ENCODE peak calls at places on chromosomes 6 and 20, in four cellular contexts. One of them, this sample, is unnamed.

GRCh38 chr6:146433881-146434741 is 109.5 kb upstream of the RAB32 start:
- DNase-seq in H1: peak
- DNase-seq in IMR-90: no peak
- DNase-seq in GM12878: no peak
- DNase-seq in this sample: no peak

GRCh38 chr20:58313366-58313765 is 3.9 kb downstream of the RAB22A start:
- DNase-seq in IMR-90: no peak
- DNase-seq in H1: no peak
- DNase-seq in GM12878: no peak
- DNase-seq in this sample: no peak

GRCh38 chr20:23436681-23437080 is 2.8 kb upstream of the CSTL1 start:
- DNase-seq in GM12878: no peak
- DNase-seq in IMR-90: no peak
- DNase-seq in H1: no peak
- DNase-seq in this sample: no peak

GRCh38 chr6:82875573-82876185 is 190.0 kb downstream of the UBE3D start:
- DNase-seq in H1: no peak
- DNase-seq in GM12878: no peak
- DNase-seq in IMR-90: peak
- DNase-seq in this sample: peak

GRCh38 chr6:132399376-132400074 is 1.8 kb downstream of the MOXD1 start:
- DNase-seq in H1: no peak
- DNase-seq in GM12878: no peak
- DNase-seq in IMR-90: peak
- DNase-seq in this sample: no peak

GRCh38 chr20:5688431-5688972 is 61.7 kb upstream of the SHLD1 start:
- DNase-seq in H1: no peak
- DNase-seq in GM12878: no peak
- DNase-seq in IMR-90: no peak
- DNase-seq in this sample: no peak

GRCh38 chr20:4119854-4120209 is 104.5 kb upstream of the RNF24 start:
- DNase-seq in IMR-90: no peak
- DNase-seq in GM12878: no peak
- DNase-seq in H1: no peak
- DNase-seq in this sample: no peak

GRCh38 chr20:32050851-32051556 is 1.0 kb upstream of the HCK start:
- DNase-seq in IMR-90: no peak
- DNase-seq in GM12878: no peak
- DNase-seq in H1: peak
- DNase-seq in this sample: no peak

GRCh38 chr6:132445201-132445951 is 44.1 kb upstream of the MOXD1 start:
- DNase-seq in H1: no peak
- DNase-seq in GM12878: no peak
- DNase-seq in IMR-90: peak
- DNase-seq in this sample: no peak

GRCh38 chr6:39182604-39183003 is 46.7 kb downstream of the KCNK5 start:
- DNase-seq in H1: no peak
- DNase-seq in IMR-90: no peak
- DNase-seq in GM12878: no peak
- DNase-seq in this sample: no peak

GRCh38 chr6:96832780-96833179 is 4.5 kb downstream of the GPR63 start:
- DNase-seq in IMR-90: no peak
- DNase-seq in GM12878: no peak
- DNase-seq in H1: no peak
- DNase-seq in this sample: no peak

GRCh38 chr6:99254616-99255550 is 94.6 kb downstream of the FAXC start:
- DNase-seq in H1: no peak
- DNase-seq in GM12878: no peak
- DNase-seq in IMR-90: no peak
- DNase-seq in this sample: no peak

GRCh38 chr6:78947962-78948361 is 80.6 kb downstream of the IRAK1BP1 start:
- DNase-seq in H1: no peak
- DNase-seq in GM12878: no peak
- DNase-seq in IMR-90: peak
- DNase-seq in this sample: no peak

GRCh38 chr20:4602297-4602631 is 119.4 kb upstream of the PRND start:
- DNase-seq in GM12878: no peak
- DNase-seq in H1: no peak
- DNase-seq in IMR-90: peak
- DNase-seq in this sample: no peak

GRCh38 chr6:42846505-42846904 is 32.9 kb upstream of the RPL7L1 start:
- DNase-seq in IMR-90: no peak
- DNase-seq in GM12878: no peak
- DNase-seq in H1: no peak
- DNase-seq in this sample: no peak

GRCh38 chr6:25215881-25216280 is 63.3 kb upstream of the CARMIL1 start:
- DNase-seq in GM12878: no peak
- DNase-seq in H1: no peak
- DNase-seq in IMR-90: no peak
- DNase-seq in this sample: no peak

GRCh38 chr6:116106146-116106545 is 5.5 kb downstream of the NT5DC1 start:
- DNase-seq in GM12878: no peak
- DNase-seq in H1: no peak
- DNase-seq in IMR-90: no peak
- DNase-seq in this sample: no peak

GRCh38 chr20:23078994-23079364 is 7.1 kb downstream of the CD93 start:
- DNase-seq in H1: peak
- DNase-seq in GM12878: no peak
- DNase-seq in IMR-90: no peak
- DNase-seq in this sample: peak

GRCh38 chr20:62063601-62063980 is 2.1 kb downstream of the TAF4 start:
- DNase-seq in H1: no peak
- DNase-seq in IMR-90: peak
- DNase-seq in GM12878: no peak
- DNase-seq in this sample: peak

GRCh38 chr6:15509335-15509933 is 153.4 kb downstream of the DTNBP1 start:
- DNase-seq in IMR-90: peak
- DNase-seq in H1: no peak
- DNase-seq in GM12878: no peak
- DNase-seq in this sample: peak

GRCh38 chr20:33789109-33789857 is 21.9 kb upstream of the CHMP4B start:
- DNase-seq in H1: no peak
- DNase-seq in GM12878: no peak
- DNase-seq in IMR-90: peak
- DNase-seq in this sample: no peak

GRCh38 chr20:20003088-20003954 is 13.8 kb upstream of the NAA20 start:
- DNase-seq in GM12878: no peak
- DNase-seq in IMR-90: peak
- DNase-seq in H1: no peak
- DNase-seq in this sample: no peak

GRCh38 chr20:36854343-36855240 is 21.3 kb upstream of the TLDC2 start:
- DNase-seq in IMR-90: peak
- DNase-seq in H1: no peak
- DNase-seq in GM12878: no peak
- DNase-seq in this sample: peak

GRCh38 chr20:259991-260390 is 2.5 kb downstream of the DEFB132 start:
- DNase-seq in IMR-90: no peak
- DNase-seq in GM12878: no peak
- DNase-seq in H1: no peak
- DNase-seq in this sample: no peak

GRCh38 chr6:110528051-110528929 is 51.9 kb upstream of the SLC22A16 start:
- DNase-seq in IMR-90: peak
- DNase-seq in H1: peak
- DNase-seq in GM12878: peak
- DNase-seq in this sample: peak

GRCh38 chr6:26450240-26450639 is 7.5 kb upstream of the BTN2A1 start:
- DNase-seq in IMR-90: no peak
- DNase-seq in GM12878: no peak
- DNase-seq in H1: no peak
- DNase-seq in this sample: no peak

GRCh38 chr6:169808608-169808967 is 57.2 kb downstream of the ERMARD start:
- DNase-seq in H1: peak
- DNase-seq in IMR-90: no peak
- DNase-seq in GM12878: no peak
- DNase-seq in this sample: no peak

GRCh38 chr20:2420510-2420909 is 39.8 kb downstream of the TGM6 start:
- DNase-seq in GM12878: no peak
- DNase-seq in H1: no peak
- DNase-seq in IMR-90: no peak
- DNase-seq in this sample: no peak

GRCh38 chr20:38209736-38210405 is 44.8 kb upstream of the TGM2 start:
- DNase-seq in IMR-90: no peak
- DNase-seq in H1: no peak
- DNase-seq in GM12878: no peak
- DNase-seq in this sample: no peak

GRCh38 chr6:33789550-33789895 is 593 bp upstream of the LEMD2 start:
- DNase-seq in IMR-90: no peak
- DNase-seq in GM12878: no peak
- DNase-seq in H1: no peak
- DNase-seq in this sample: no peak

GRCh38 chr20:3471397-3472021 is 691 bp downstream of the ATRN start:
- DNase-seq in IMR-90: no peak
- DNase-seq in GM12878: no peak
- DNase-seq in H1: no peak
- DNase-seq in this sample: no peak

GRCh38 chr6:166459906-166460305 is 77.2 kb upstream of the MPC1 start:
- DNase-seq in IMR-90: no peak
- DNase-seq in GM12878: no peak
- DNase-seq in H1: no peak
- DNase-seq in this sample: no peak

GRCh38 chr6:110255356-110255755 is 75.1 kb downstream of the CDC40 start:
- DNase-seq in IMR-90: peak
- DNase-seq in GM12878: no peak
- DNase-seq in H1: peak
- DNase-seq in this sample: peak

GRCh38 chr6:156562636-156563035 is 214.5 kb upstream of the ARID1B start:
- DNase-seq in GM12878: no peak
- DNase-seq in IMR-90: no peak
- DNase-seq in H1: no peak
- DNase-seq in this sample: no peak

GRCh38 chr6:156564807-156565149 is 212.4 kb upstream of the ARID1B start:
- DNase-seq in IMR-90: no peak
- DNase-seq in GM12878: no peak
- DNase-seq in H1: no peak
- DNase-seq in this sample: no peak

GRCh38 chr6:156562019-156562418 is 215.2 kb upstream of the ARID1B start:
- DNase-seq in H1: no peak
- DNase-seq in IMR-90: no peak
- DNase-seq in GM12878: no peak
- DNase-seq in this sample: no peak

GRCh38 chr6:156564128-156564806 is 212.9 kb upstream of the ARID1B start:
- DNase-seq in H1: peak
- DNase-seq in GM12878: peak
- DNase-seq in IMR-90: peak
- DNase-seq in this sample: peak

DNA sequence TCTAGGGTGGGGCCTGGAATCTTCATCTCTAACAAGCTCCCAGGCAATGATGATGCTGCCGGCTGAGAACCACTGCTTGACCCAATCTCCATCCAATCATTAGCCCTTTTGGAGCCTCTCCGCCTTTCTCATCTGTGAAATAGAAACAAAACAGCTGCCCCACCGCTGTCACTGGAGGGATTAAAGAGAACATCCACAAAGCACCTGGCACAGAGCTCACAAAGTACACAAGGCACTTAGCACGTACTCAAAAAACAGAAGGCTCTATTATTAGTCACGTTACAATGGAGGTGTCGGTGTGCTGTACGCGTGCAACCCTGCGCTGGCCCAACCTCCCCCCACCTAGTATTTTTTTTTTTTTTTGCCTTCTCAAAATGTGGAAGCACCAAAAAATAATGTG is 213.5 kb upstream of the ARID1B start:
- DNase-seq in H1: no peak
- DNase-seq in GM12878: no peak
- DNase-seq in IMR-90: no peak
- DNase-seq in this sample: no peak
- TF ChIP-seq CHD1 in H1: no peak
- TF ChIP-seq CHD1 in GM12878: no peak
- TF ChIP-seq CHD1 in IMR-90: no peak
- TF ChIP-seq CHD1 in this sample: no peak

GRCh38 chr20:47502801-47503239 is 1.1 kb downstream of the NCOA3 start:
- DNase-seq in IMR-90: peak
- DNase-seq in H1: no peak
- DNase-seq in GM12878: no peak
- DNase-seq in this sample: peak
- TF ChIP-seq CHD1 in IMR-90: no peak
- TF ChIP-seq CHD1 in H1: no peak
- TF ChIP-seq CHD1 in GM12878: no peak
- TF ChIP-seq CHD1 in this sample: no peak

DNA sequence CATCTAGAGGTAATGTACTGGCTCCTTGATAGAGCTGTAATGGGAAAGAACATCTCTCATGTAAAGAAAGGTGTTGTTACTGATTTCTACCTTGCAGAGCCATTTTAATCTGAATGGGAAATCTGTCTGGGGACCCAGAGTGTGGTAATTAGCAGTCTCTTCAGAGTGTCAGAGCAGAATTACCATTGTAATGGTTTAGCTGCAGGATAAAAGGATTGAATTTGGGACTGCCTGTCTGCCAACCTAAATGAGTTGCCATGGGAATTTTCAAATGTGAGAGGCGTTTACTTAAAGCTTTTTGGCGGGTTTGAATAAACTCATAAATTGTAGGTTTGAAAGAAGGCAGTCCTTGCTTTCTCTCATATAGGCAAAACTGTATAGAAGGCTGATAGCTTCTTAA is 128.8 kb downstream of the QKI start:
- DNase-seq in GM12878: no peak
- DNase-seq in IMR-90: no peak
- DNase-seq in H1: no peak
- DNase-seq in this sample: no peak
- TF ChIP-seq CHD1 in GM12878: no peak
- TF ChIP-seq CHD1 in IMR-90: no peak
- TF ChIP-seq CHD1 in H1: no peak
- TF ChIP-seq CHD1 in this sample: no peak

DNA sequence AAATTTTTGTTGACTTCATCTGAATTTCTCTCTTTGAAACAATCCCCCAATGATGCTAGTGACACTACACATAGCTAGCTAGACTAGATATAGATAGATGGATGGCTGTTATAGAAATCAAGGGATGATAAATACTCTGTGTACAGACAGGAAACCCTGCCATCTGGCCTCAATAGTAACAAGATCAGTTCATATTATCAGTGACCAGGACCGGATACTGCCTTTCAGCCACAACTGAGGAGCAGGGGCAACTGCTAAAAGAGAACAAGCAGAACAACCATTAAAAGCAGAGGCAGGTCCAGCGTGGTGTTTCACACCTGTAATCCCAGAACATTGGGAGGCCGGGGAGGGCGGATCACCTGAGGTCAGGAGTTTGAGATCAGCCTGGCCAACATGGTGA is 118.3 kb upstream of the FAM184A start:
- DNase-seq in GM12878: no peak
- DNase-seq in IMR-90: no peak
- DNase-seq in H1: no peak
- DNase-seq in this sample: no peak
- TF ChIP-seq CHD1 in GM12878: no peak
- TF ChIP-seq CHD1 in IMR-90: no peak
- TF ChIP-seq CHD1 in H1: no peak
- TF ChIP-seq CHD1 in this sample: no peak